ENCODE peak calls at places on chromosomes 4 and X, in nine cellular contexts. H is heart right ventricle; R is OCI-LY7; N is stomach; T is neural progenitor cell; V is CD8-positive, alpha-beta T cell; A is K562; B is tibial nerve; Q is mucosa of descending colon. S is an unnamed sample. For H3K4me1, the result is how much of the 10 kb centered on the place peaks cover.

GRCh38 chr4:177010421-177010820 is 217.7 kb upstream of the VEGFC start:
- DNase-seq in Q (no peak), T (no peak), A (no peak), R (no peak), B (no peak), H (no peak), V (no peak), N (no peak), S (no peak)

GRCh38 chrX:154712781-154713391 is 38.0 kb downstream of the GAB3 start:
- DNase-seq in H (no peak), A (no peak), Q (no peak), V (no peak), N (no peak), B (no peak), R (no peak), T (no peak), S (no peak)

GRCh38 chr4:139978692-139979091 is 175.3 kb downstream of the MAML3 start:
- DNase-seq in N (no peak), H (no peak), Q (no peak), R (peak), B (no peak), T (no peak), A (no peak), V (no peak), S (no peak)

GRCh38 chrX:132118361-132118760 is 9.5 kb downstream of the FRMD7 start:
- DNase-seq in T (peak), V (no peak), R (no peak), A (peak), N (no peak), Q (no peak), B (no peak), H (no peak), S (no peak)

GRCh38 chrX:16873106-16873505 is 2.9 kb upstream of the RBBP7 start:
- DNase-seq in V (no peak), B (no peak), H (no peak), A (no peak), Q (no peak), N (no peak), T (no peak), R (peak), S (no peak)

GRCh38 chr4:7157666-7158065 is 34.7 kb upstream of the SORCS2 start:
- DNase-seq in T (no peak), H (no peak), N (no peak), A (no peak), B (no peak), V (no peak), Q (no peak), R (no peak), S (no peak)

GRCh38 chr4:5751073-5751917 is 40.3 kb downstream of the EVC start:
- DNase-seq in R (no peak), B (no peak), A (peak), H (no peak), V (no peak), T (no peak), Q (no peak), N (no peak), S (no peak)

GRCh38 chr4:108644237-108644636 is 6.2 kb upstream of the OSTC start:
- DNase-seq in B (no peak), T (no peak), R (no peak), H (no peak), N (no peak), V (no peak), Q (no peak), A (no peak), S (no peak)

GRCh38 chr4:144267084-144267483 is 126.6 kb upstream of the GYPA start:
- DNase-seq in N (no peak), T (no peak), H (no peak), A (no peak), R (no peak), B (no peak), Q (no peak), V (no peak), S (no peak)

GRCh38 chr4:8225704-8226443 is 26.8 kb downstream of the SH3TC1 start:
- DNase-seq in V (no peak), A (no peak), H (no peak), T (peak), N (no peak), Q (no peak), R (no peak), B (no peak), S (no peak)

GRCh38 chr4:85919488-85919887 is 440.4 kb downstream of the MAPK10 start:
- DNase-seq in V (no peak), N (no peak), T (no peak), A (no peak), B (no peak), R (no peak), Q (no peak), H (no peak), S (no peak)

GRCh38 chr4:159966741-159967140 is 863.9 kb downstream of the RAPGEF2 start:
- DNase-seq in A (no peak), V (no peak), H (no peak), N (no peak), R (no peak), T (no peak), B (no peak), Q (no peak), S (no peak)

GRCh38 chrX:12814434-12814833 is 23.2 kb downstream of the PRPS2 start:
- DNase-seq in R (peak), Q (no peak), H (peak), A (peak), N (peak), B (peak), T (peak), V (no peak), S (no peak)

GRCh38 chr4:184349283-184350039 is 124.9 kb downstream of the IRF2 start:
- DNase-seq in B (no peak), N (peak), R (no peak), H (no peak), T (no peak), V (no peak), A (no peak), Q (peak), S (no peak)

GRCh38 chr4:67883463-67883862 is 339 bp downstream of the TMPRSS11D start:
- DNase-seq in T (no peak), V (no peak), Q (no peak), N (no peak), R (no peak), H (no peak), B (no peak), A (no peak), S (no peak)

GRCh38 chr4:142778430-142778829 is 67.7 kb downstream of the INPP4B start:
- DNase-seq in R (no peak), V (no peak), Q (no peak), N (no peak), A (no peak), H (no peak), T (no peak), B (no peak), S (no peak)

GRCh38 chr4:150268444-150268843 is 190.2 kb downstream of the DCLK2 start:
- DNase-seq in Q (no peak), N (no peak), A (no peak), T (no peak), B (no peak), R (no peak), H (no peak), V (no peak), S (no peak)

GRCh38 chr4:72997409-72997808 is 72.1 kb downstream of the COX18 start:
- DNase-seq in H (no peak), N (no peak), R (no peak), Q (no peak), V (no peak), A (no peak), T (no peak), B (no peak), S (no peak)

GRCh38 chr4:4555916-4556315 is 14.1 kb upstream of the STX18 start:
- DNase-seq in A (no peak), Q (no peak), V (no peak), B (no peak), H (no peak), N (no peak), R (no peak), T (no peak), S (no peak)
- H3K4me1 ChIP-seq in A (under half), Q (under half), V (under half), B (under half), H (under half), N (under half), R (under half), T (under half), S (under half)

GRCh38 chr4:1408418-1408817 is 2.2 kb upstream of the NKX1-1 start:
- DNase-seq in Q (no peak), N (peak), B (no peak), T (no peak), H (no peak), R (no peak), V (no peak), A (no peak), S (no peak)
- H3K4me1 ChIP-seq in Q (under half), N (under half), B (under half), T (under half), H (under half), R (under half), V (under half), A (under half), S (under half)

DNA sequence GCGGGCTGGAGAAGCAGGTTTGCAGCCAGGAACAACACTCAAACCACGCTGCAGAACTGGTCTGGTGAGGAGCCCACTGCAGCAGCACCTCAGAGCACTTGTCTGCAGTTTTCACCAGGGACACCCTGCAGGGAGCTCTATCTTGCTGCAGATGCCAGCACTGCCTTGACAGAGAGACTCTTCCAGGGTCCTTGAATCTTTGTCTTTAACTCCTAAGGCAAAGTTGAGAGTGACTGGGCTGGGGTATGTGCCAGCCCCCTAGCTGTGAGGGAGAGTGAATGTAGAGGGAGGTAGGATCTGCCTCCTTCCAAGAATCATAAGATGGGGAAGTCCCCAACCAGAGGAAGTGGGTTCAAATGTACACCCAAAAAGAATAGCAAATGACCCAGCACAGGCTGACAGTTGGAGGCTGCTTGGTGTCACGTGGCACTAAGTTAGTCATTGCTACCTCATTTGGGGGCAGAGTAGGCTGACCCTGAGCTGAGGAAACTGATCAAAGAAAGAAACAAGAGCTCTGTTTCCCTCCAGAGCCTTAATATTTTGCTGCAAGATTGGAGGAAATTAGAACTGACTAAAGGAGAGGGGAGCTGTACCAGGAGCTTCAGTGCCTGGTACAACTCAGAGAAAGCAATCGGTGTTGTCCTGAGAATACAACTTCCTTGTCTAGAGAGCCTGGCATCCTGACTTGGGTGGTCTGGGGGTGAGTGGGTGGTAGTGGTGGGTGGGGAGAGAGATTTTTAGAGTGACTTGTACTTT is 28.2 kb upstream of the HUWE1 start:
- DNase-seq in H (no peak), Q (no peak), N (peak), R (peak), A (no peak), V (peak), T (no peak), B (no peak), S (no peak)
- H3K4me1 ChIP-seq in H (under half), Q (under half), N (under half), R (under half), A (under half), V (under half), T (under half), B (under half), S (under half)

GRCh38 chrX:71621644-71622346 is 3.5 kb upstream of the CXCR3 start:
- DNase-seq in H (peak), A (no peak), V (no peak), T (no peak), R (no peak), B (no peak), N (no peak), Q (peak), S (no peak)

GRCh38 chrX:71623714-71624113 is 5.4 kb upstream of the CXCR3 start:
- DNase-seq in N (no peak), A (no peak), B (no peak), V (no peak), Q (peak), R (no peak), T (no peak), H (no peak), S (no peak)

GRCh38 chrX:71623105-71623450 is 4.8 kb upstream of the CXCR3 start:
- DNase-seq in A (no peak), T (no peak), B (no peak), V (no peak), Q (no peak), N (no peak), H (no peak), R (no peak), S (no peak)

GRCh38 chrX:71625471-71625870 is 7.2 kb upstream of the CXCR3 start:
- DNase-seq in N (no peak), H (no peak), T (no peak), B (no peak), R (no peak), Q (no peak), A (no peak), V (no peak), S (no peak)

GRCh38 chrX:71622347-71623104 is 4.2 kb upstream of the CXCR3 start:
- DNase-seq in Q (peak), T (peak), V (peak), H (peak), A (no peak), N (peak), B (peak), R (peak), S (peak)
- H3K4me1 ChIP-seq in Q (under half), T (under half), V (half or more), H (under half), A (under half), N (under half), B (under half), R (half or more), S (under half)

GRCh38 chrX:150570512-150570911 is 2.1 kb downstream of the MTM1 start:
- DNase-seq in H (no peak), V (no peak), N (no peak), T (no peak), A (no peak), B (no peak), Q (no peak), R (no peak), S (no peak)
- H3K4me1 ChIP-seq in H (under half), V (half or more), N (half or more), T (under half), A (under half), B (under half), Q (under half), R (half or more), S (under half)